ENCODE peak calls at places on chromosomes 4 and X, in six cellular contexts. S, K, H, J, Z and Y are unnamed samples.

GRCh38 chr4:8919651-8920288 is 48.1 kb upstream of the HMX1 start:
- DNase-seq in S (no peak), K (no peak), H (no peak), J (no peak), Z (no peak), Y (peak)

GRCh38 chrX:2497961-2498780 is 2.6 kb downstream of the DHRSX start:
- DNase-seq in S (no peak), K (peak), H (no peak), J (no peak), Z (peak), Y (no peak)

GRCh38 chrX:119121341-119121740 is 6.3 kb downstream of the KIAA1210 start:
- DNase-seq in S (no peak), K (peak), H (no peak), J (no peak), Z (peak), Y (no peak)

GRCh38 chr4:155582971-155583437 is 83.6 kb upstream of the GUCY1A1 start:
- DNase-seq in S (no peak), K (peak), H (no peak), J (no peak), Z (peak), Y (no peak)

GRCh38 chr4:47577779-47578553 is 92.9 kb downstream of the ATP10D start:
- DNase-seq in S (no peak), K (peak), H (peak), J (no peak), Z (peak), Y (no peak)

GRCh38 chr4:78417603-78418002 is 134.0 kb upstream of the ANXA3 start:
- DNase-seq in S (no peak), K (no peak), H (no peak), J (no peak), Z (no peak), Y (no peak)

GRCh38 chr4:175427751-175428150 is 384.3 kb downstream of the GPM6A start:
- DNase-seq in S (no peak), K (no peak), H (no peak), J (no peak), Z (no peak), Y (no peak)

GRCh38 chr4:93981594-93981993 is 153.0 kb downstream of the ATOH1 start:
- DNase-seq in S (no peak), K (no peak), H (no peak), J (no peak), Z (no peak), Y (no peak)

GRCh38 chrX:129654652-129655546 is at the start of gene APLN:
- DNase-seq in S (no peak), K (peak), H (no peak), J (peak), Z (peak), Y (no peak)

GRCh38 chr4:16609170-16609758 is 289.2 kb downstream of the LDB2 start:
- DNase-seq in S (peak), K (no peak), H (no peak), J (no peak), Z (no peak), Y (no peak)

GRCh38 chr4:137819964-137820383 is 287.7 kb upstream of the PCDH18 start:
- DNase-seq in S (peak), K (peak), H (no peak), J (no peak), Z (peak), Y (no peak)

GRCh38 chrX:35351795-35352483 is 409.3 kb downstream of the FAM47B start:
- DNase-seq in S (no peak), K (no peak), H (no peak), J (no peak), Z (no peak), Y (no peak)

GRCh38 chr4:112706840-112707207 is 69.9 kb downstream of the LARP7 start:
- DNase-seq in S (no peak), K (no peak), H (no peak), J (no peak), Z (no peak), Y (no peak)

GRCh38 chrX:42399632-42400024 is 378.3 kb downstream of the PPP1R2C start:
- DNase-seq in S (no peak), K (peak), H (no peak), J (no peak), Z (no peak), Y (no peak)

GRCh38 chr4:15348236-15348635 is 79.6 kb upstream of the C1QTNF7 start:
- DNase-seq in S (no peak), K (no peak), H (no peak), J (no peak), Z (no peak), Y (no peak)

GRCh38 chrX:113726898-113727297 is 857.0 kb upstream of the HTR2C start:
- DNase-seq in S (no peak), K (no peak), H (no peak), J (no peak), Z (no peak), Y (no peak)

GRCh38 chr4:113312529-113312928 is 263.1 kb downstream of the ANK2 start:
- DNase-seq in S (no peak), K (no peak), H (no peak), J (no peak), Z (no peak), Y (no peak)

GRCh38 chrX:72297953-72298730 is 7.6 kb downstream of the CITED1 start:
- DNase-seq in S (peak), K (peak), H (no peak), J (no peak), Z (peak), Y (no peak)

GRCh38 chr4:36771411-36772153 is 473.0 kb upstream of the NWD2 start:
- DNase-seq in S (no peak), K (no peak), H (no peak), J (no peak), Z (no peak), Y (no peak)

GRCh38 chr4:182895791-182896292 is 21.3 kb downstream of the DCTD start:
- DNase-seq in S (no peak), K (no peak), H (no peak), J (no peak), Z (no peak), Y (no peak)

GRCh38 chrX:9519546-9520210 is 54.8 kb downstream of the TBL1X start:
- DNase-seq in S (no peak), K (no peak), H (no peak), J (peak), Z (peak), Y (no peak)

GRCh38 chr4:124144302-124144701 is 568.2 kb downstream of the ANKRD50 start:
- DNase-seq in S (no peak), K (no peak), H (no peak), J (peak), Z (peak), Y (no peak)

GRCh38 chr4:48367016-48367415 is 25.7 kb downstream of the SLAIN2 start:
- DNase-seq in S (no peak), K (no peak), H (no peak), J (no peak), Z (no peak), Y (no peak)

GRCh38 chrX:66638591-66639500 is at the start of gene EDA2R:
- DNase-seq in S (peak), K (peak), H (peak), J (peak), Z (peak), Y (peak)

GRCh38 chr4:76605099-76605563 is 170.1 kb downstream of the SHROOM3 start:
- DNase-seq in S (no peak), K (no peak), H (peak), J (no peak), Z (peak), Y (no peak)
- TF ChIP-seq CTCF in S (no peak), K (no peak), H (no peak), J (no peak), Z (no peak), Y (no peak)

GRCh38 chr4:80619070-80619674 is 283.6 kb downstream of the CFAP299 start:
- DNase-seq in S (no peak), K (peak), H (no peak), J (no peak), Z (peak), Y (no peak)
- TF ChIP-seq CTCF in S (peak), K (peak), H (no peak), J (no peak), Z (peak), Y (peak)

DNA sequence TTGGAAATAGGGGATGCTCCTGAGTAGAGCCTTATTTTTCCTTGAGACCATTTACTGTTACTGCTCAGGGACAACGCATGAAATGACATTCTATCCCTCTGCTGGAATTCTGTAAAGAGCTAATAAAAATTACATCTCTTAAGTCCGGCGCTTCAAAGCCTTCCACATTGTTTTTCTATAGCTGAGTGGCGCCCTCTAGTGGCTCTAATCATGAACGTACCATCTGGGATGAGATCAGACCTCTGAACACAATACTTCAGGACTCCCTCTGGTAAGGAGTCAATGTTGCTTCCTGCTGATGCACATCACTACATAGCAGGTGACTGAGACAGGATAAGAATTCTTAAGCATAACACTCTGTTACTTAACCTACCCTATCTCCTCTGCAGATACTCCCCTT is 6.0 kb downstream of the HMGN5 start:
- DNase-seq in S (peak), K (peak), H (no peak), J (no peak), Z (peak), Y (no peak)
- TF ChIP-seq CTCF in S (peak), K (peak), H (peak), J (peak), Z (peak), Y (peak)

GRCh38 chr4:6548201-6548881 is 26.6 kb upstream of the MAN2B2 start:
- DNase-seq in S (peak), K (peak), H (no peak), J (no peak), Z (peak), Y (no peak)
- TF ChIP-seq CTCF in S (peak), K (peak), H (peak), J (no peak), Z (peak), Y (peak)

DNA sequence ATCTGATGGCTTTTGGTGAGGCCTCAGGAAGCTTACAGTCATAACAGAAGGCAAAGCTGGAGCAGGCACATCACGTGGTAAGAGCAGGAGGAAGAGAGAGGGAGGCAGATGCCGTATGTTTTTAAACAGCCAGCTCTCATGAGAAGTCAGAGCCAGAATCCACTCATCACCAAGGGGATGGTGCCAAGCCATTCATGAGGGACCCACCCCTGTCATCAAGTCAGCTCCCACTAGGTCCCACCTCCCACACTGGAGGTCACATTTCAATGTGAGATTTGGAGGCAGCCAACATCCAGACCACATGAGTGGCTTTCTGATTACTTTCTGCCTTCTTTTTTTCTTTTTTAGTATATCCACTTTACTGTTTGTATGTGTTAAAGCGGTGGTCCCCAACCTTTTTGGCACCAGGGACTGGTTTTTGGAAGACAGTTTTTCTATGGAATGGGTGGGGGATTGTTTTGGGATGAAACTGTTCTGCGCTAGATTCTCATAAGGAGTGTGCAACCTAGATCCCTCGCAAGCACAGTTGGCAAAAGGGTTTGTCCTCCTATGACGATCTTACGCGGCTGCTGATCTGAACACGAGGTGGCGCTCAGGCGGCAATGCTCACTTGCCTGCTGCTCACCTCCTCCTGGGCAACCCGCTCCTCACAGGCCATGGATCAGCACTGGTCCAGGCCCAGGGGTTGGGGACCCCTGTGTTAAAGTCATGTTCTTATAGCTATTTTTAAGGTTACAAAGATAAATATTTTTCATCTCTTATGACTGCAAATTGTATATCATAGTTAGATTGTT is 61.7 kb downstream of the SLIT2 start:
- DNase-seq in S (peak), K (peak), H (no peak), J (no peak), Z (no peak), Y (no peak)
- TF ChIP-seq CTCF in S (peak), K (peak), H (no peak), J (no peak), Z (no peak), Y (peak)

GRCh38 chrX:115958687-115959359 is 211.7 kb upstream of the AGTR2 start:
- DNase-seq in S (peak), K (no peak), H (no peak), J (no peak), Z (no peak), Y (no peak)

GRCh38 chrX:115960440-115961084 is 210.0 kb upstream of the AGTR2 start:
- DNase-seq in S (no peak), K (no peak), H (no peak), J (no peak), Z (no peak), Y (no peak)

GRCh38 chrX:115952417-115953092 is 218.0 kb upstream of the AGTR2 start:
- DNase-seq in S (peak), K (no peak), H (no peak), J (no peak), Z (no peak), Y (no peak)

GRCh38 chrX:115957862-115958490 is 212.6 kb upstream of the AGTR2 start:
- DNase-seq in S (peak), K (no peak), H (no peak), J (no peak), Z (no peak), Y (no peak)
- TF ChIP-seq CTCF in S (peak), K (no peak), H (no peak), J (no peak), Z (no peak), Y (no peak)

DNA sequence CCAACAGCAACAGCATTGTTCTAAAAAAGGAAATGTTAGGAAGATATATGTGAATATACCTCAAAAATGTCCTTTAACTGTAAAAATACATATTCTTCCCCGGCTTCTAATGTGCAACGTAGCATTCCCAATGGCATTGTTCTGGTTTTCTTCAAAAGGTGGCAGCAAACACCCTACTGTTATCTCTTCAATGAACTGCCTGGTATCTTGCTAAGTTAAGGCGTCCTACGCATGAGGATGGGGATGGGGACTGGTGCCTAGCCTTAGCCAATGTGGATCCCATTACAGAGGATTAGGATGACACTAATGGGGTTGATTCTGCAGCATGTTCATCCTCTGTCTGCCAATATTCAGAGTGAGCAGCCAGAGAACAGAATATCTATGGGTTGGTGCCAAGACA is 334.9 kb upstream of the ADGRL3 start:
- DNase-seq in S (peak), K (peak), H (no peak), J (no peak), Z (no peak), Y (no peak)
- TF ChIP-seq CTCF in S (peak), K (peak), H (no peak), J (no peak), Z (no peak), Y (peak)

GRCh38 chr4:151207868-151208267 is 69.1 kb upstream of the PRSS48 start:
- DNase-seq in S (no peak), K (no peak), H (no peak), J (no peak), Z (no peak), Y (no peak)

GRCh38 chr4:151207186-151207585 is 69.8 kb upstream of the PRSS48 start:
- DNase-seq in S (no peak), K (no peak), H (no peak), J (no peak), Z (no peak), Y (no peak)

GRCh38 chr4:151204925-151205524 is 71.9 kb upstream of the PRSS48 start:
- DNase-seq in S (no peak), K (peak), H (no peak), J (no peak), Z (no peak), Y (no peak)

GRCh38 chr4:151206241-151207005 is 70.5 kb upstream of the PRSS48 start:
- DNase-seq in S (no peak), K (peak), H (no peak), J (no peak), Z (no peak), Y (no peak)

DNA sequence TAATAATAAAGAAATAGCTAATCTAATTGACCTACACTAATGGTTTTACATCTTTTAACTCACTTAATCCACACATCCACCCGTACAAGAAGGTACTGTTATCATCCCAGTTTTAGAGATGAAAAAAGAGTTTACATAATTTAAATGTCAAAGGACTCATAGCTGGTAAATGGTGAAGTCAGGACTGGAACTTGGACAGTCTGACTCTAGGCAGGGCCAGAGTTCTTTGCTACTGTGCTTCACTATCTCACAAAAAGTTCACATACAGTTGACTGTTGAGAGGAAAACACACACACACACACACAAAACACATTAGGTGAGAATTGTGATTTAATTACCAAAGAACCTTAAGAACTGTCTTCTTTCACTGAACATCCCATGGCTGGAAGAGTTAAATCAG is 71.2 kb upstream of the PRSS48 start:
- DNase-seq in S (no peak), K (peak), H (no peak), J (no peak), Z (no peak), Y (no peak)
- TF ChIP-seq CTCF in S (no peak), K (no peak), H (no peak), J (no peak), Z (no peak), Y (no peak)

DNA sequence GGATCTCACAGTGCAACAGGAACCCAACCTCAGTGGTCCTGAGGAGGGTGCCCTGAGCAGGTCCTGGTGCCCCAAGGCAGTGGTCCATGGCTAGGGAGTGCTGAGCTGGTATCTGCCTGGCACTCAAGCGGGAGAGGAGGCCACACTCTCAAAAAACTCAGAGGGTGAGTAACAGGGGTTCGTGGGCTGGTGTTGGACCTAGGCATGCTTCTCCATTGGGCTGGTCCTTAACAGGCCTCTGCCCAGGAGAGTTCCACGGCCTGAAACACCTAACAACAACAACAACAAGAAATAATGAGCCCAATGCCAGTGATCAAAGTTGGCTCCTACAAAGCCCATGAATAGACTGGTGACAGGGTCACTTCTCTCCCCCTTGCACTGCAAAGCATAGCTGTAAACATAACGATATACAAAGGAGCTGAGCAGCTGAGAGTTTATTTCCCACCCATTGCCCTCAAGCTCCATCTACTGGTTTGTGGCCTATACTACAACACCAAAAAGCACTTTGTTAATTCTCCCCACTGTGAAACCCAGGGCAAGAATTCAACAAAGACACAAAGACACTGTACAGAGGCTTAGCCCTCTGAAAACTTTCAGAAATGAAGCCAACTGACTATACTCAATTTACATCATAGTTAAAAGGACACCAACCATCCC is 736.2 kb upstream of the ADGRL3 start:
- DNase-seq in S (no peak), K (peak), H (no peak), J (no peak), Z (no peak), Y (no peak)
- TF ChIP-seq CTCF in S (peak), K (peak), H (peak), J (no peak), Z (no peak), Y (peak)